ENCODE peak calls at places on chromosomes 16 and 17, in nine cellular contexts. M is fibroblast of mammary gland; Z is stimulated activated CD4-positive, alpha-beta T cell treated with anti-CD3 and anti-CD28 coated beads, Interleukin-12 subunit alpha, Interleukin-12 subunit beta, amount 100 ng/mL, for 4 hours; J is GM13976; I is nephron progenitor cell; G is NCI-H1694; Y is endothelial cell of umbilical vein; B is stimulated activated CD8-positive, alpha-beta memory T cell treated with anti-CD3 and anti-CD28 coated beads, Interleukin-15, amount 100 ng/mL, for 24 hours; W is sigmoid colon. H is an unnamed sample.

GRCh38 chr17:17671369-17672119 is 9.7 kb upstream of the RAI1 start:
- DNase-seq in M (no peak), Z (no peak), J (no peak), I (no peak), G (no peak), Y (no peak), B (no peak), W (no peak), H (no peak)

GRCh38 chr17:55005520-55005919 is 37.0 kb downstream of the STXBP4 start:
- DNase-seq in M (peak), Z (no peak), J (no peak), I (no peak), G (peak), Y (peak), B (no peak), W (no peak), H (peak)

GRCh38 chr17:61458491-61459433 is 6.5 kb downstream of the TBX4 start:
- DNase-seq in M (no peak), Z (no peak), J (no peak), I (no peak), G (no peak), Y (no peak), B (no peak), W (peak), H (peak)

GRCh38 chr16:88302666-88303065 is 80.1 kb upstream of the ZNF469 start:
- DNase-seq in M (no peak), Z (no peak), J (no peak), I (no peak), G (no peak), Y (no peak), B (no peak), W (no peak), H (no peak)

GRCh38 chr17:7383742-7384488 is 3.0 kb downstream of the TNK1 start:
- DNase-seq in M (no peak), Z (peak), J (peak), I (peak), G (no peak), Y (peak), B (peak), W (peak), H (peak)

GRCh38 chr17:43438626-43439529 is 40.1 kb downstream of the ARL4D start:
- DNase-seq in M (no peak), Z (no peak), J (no peak), I (no peak), G (peak), Y (no peak), B (no peak), W (no peak), H (peak)

GRCh38 chr16:31386157-31386984 is 6.8 kb upstream of the ITGAD start:
- DNase-seq in M (peak), Z (no peak), J (no peak), I (no peak), G (no peak), Y (no peak), B (no peak), W (no peak), H (peak)

GRCh38 chr17:37259030-37259735 is 116.6 kb upstream of the C17orf78 start:
- DNase-seq in M (peak), Z (no peak), J (no peak), I (no peak), G (no peak), Y (peak), B (no peak), W (no peak), H (no peak)

GRCh38 chr17:45262516-45263476 is 902 bp upstream of the SPATA32 start:
- DNase-seq in M (peak), Z (no peak), J (no peak), I (no peak), G (no peak), Y (no peak), B (no peak), W (peak), H (no peak)

GRCh38 chr17:47243737-47244598 is 9.7 kb upstream of the ITGB3 start:
- DNase-seq in M (no peak), Z (no peak), J (no peak), I (no peak), G (no peak), Y (no peak), B (no peak), W (no peak), H (no peak)

GRCh38 chr17:62705781-62706597 is 78.5 kb downstream of the MRC2 start:
- DNase-seq in M (peak), Z (no peak), J (no peak), I (no peak), G (no peak), Y (peak), B (no peak), W (peak), H (peak)